ENCODE peak calls at places on chromosomes 7 and 10, in seven cellular contexts. One of them, this sample, is unnamed.

GRCh38 chr10:79038841-79039201 is 29.9 kb upstream of the ZMIZ1 start:
- DNase-seq in activated T-cell treated with anti-CD3 and anti-CD28 coated beads for 4 hours: no peak
- DNase-seq in stimulated activated CD4-positive, alpha-beta T cell treated with anti-CD3 and anti-CD28 coated beads, Interleukin-12 subunit alpha, Interleukin-12 subunit beta, amount 100 ng/mL, for 4 hours: no peak
- DNase-seq in ACHN: no peak
- DNase-seq in immature natural killer cell: no peak
- DNase-seq in progenitor cell of endocrine pancreas: no peak
- DNase-seq in NCI-H1092: no peak
- DNase-seq in this sample: no peak

GRCh38 chr7:7739204-7739603 is 20.8 kb upstream of the RPA3 start:
- DNase-seq in progenitor cell of endocrine pancreas: no peak
- DNase-seq in activated T-cell treated with anti-CD3 and anti-CD28 coated beads for 4 hours: no peak
- DNase-seq in stimulated activated CD4-positive, alpha-beta T cell treated with anti-CD3 and anti-CD28 coated beads, Interleukin-12 subunit alpha, Interleukin-12 subunit beta, amount 100 ng/mL, for 4 hours: no peak
- DNase-seq in NCI-H1092: no peak
- DNase-seq in ACHN: no peak
- DNase-seq in immature natural killer cell: peak; percentile 1
- DNase-seq in this sample: no peak

GRCh38 chr7:152336754-152337368 is 98.9 kb downstream of the KMT2C start:
- DNase-seq in ACHN: peak; percentile 79
- DNase-seq in stimulated activated CD4-positive, alpha-beta T cell treated with anti-CD3 and anti-CD28 coated beads, Interleukin-12 subunit alpha, Interleukin-12 subunit beta, amount 100 ng/mL, for 4 hours: no peak
- DNase-seq in NCI-H1092: peak; percentile 38
- DNase-seq in immature natural killer cell: peak; percentile 40
- DNase-seq in progenitor cell of endocrine pancreas: no peak
- DNase-seq in activated T-cell treated with anti-CD3 and anti-CD28 coated beads for 4 hours: no peak
- DNase-seq in this sample: peak; percentile 84

GRCh38 chr7:128814496-128814895 is 15.7 kb upstream of the FLNC start:
- DNase-seq in NCI-H1092: no peak
- DNase-seq in progenitor cell of endocrine pancreas: no peak
- DNase-seq in immature natural killer cell: no peak
- DNase-seq in ACHN: no peak
- DNase-seq in stimulated activated CD4-positive, alpha-beta T cell treated with anti-CD3 and anti-CD28 coated beads, Interleukin-12 subunit alpha, Interleukin-12 subunit beta, amount 100 ng/mL, for 4 hours: no peak
- DNase-seq in activated T-cell treated with anti-CD3 and anti-CD28 coated beads for 4 hours: no peak
- DNase-seq in this sample: no peak

GRCh38 chr7:129184979-129185670 is 3.3 kb upstream of the SMO start:
- DNase-seq in progenitor cell of endocrine pancreas: no peak
- DNase-seq in ACHN: no peak
- DNase-seq in NCI-H1092: no peak
- DNase-seq in immature natural killer cell: no peak
- DNase-seq in activated T-cell treated with anti-CD3 and anti-CD28 coated beads for 4 hours: no peak
- DNase-seq in stimulated activated CD4-positive, alpha-beta T cell treated with anti-CD3 and anti-CD28 coated beads, Interleukin-12 subunit alpha, Interleukin-12 subunit beta, amount 100 ng/mL, for 4 hours: no peak
- DNase-seq in this sample: no peak

GRCh38 chr7:38929460-38930171 is 20.6 kb upstream of the VPS41 start:
- DNase-seq in immature natural killer cell: no peak
- DNase-seq in ACHN: peak; percentile 89
- DNase-seq in NCI-H1092: no peak
- DNase-seq in activated T-cell treated with anti-CD3 and anti-CD28 coated beads for 4 hours: no peak
- DNase-seq in progenitor cell of endocrine pancreas: no peak
- DNase-seq in stimulated activated CD4-positive, alpha-beta T cell treated with anti-CD3 and anti-CD28 coated beads, Interleukin-12 subunit alpha, Interleukin-12 subunit beta, amount 100 ng/mL, for 4 hours: no peak
- DNase-seq in this sample: peak; percentile 67

GRCh38 chr7:37344886-37345579 is 103.6 kb downstream of the ELMO1 start:
- DNase-seq in immature natural killer cell: no peak
- DNase-seq in stimulated activated CD4-positive, alpha-beta T cell treated with anti-CD3 and anti-CD28 coated beads, Interleukin-12 subunit alpha, Interleukin-12 subunit beta, amount 100 ng/mL, for 4 hours: no peak
- DNase-seq in activated T-cell treated with anti-CD3 and anti-CD28 coated beads for 4 hours: no peak
- DNase-seq in ACHN: no peak
- DNase-seq in NCI-H1092: no peak
- DNase-seq in progenitor cell of endocrine pancreas: no peak
- DNase-seq in this sample: no peak

GRCh38 chr7:100132126-100132525 is 5.4 kb downstream of the MBLAC1 start:
- DNase-seq in immature natural killer cell: no peak
- DNase-seq in NCI-H1092: no peak
- DNase-seq in ACHN: no peak
- DNase-seq in progenitor cell of endocrine pancreas: no peak
- DNase-seq in activated T-cell treated with anti-CD3 and anti-CD28 coated beads for 4 hours: no peak
- DNase-seq in stimulated activated CD4-positive, alpha-beta T cell treated with anti-CD3 and anti-CD28 coated beads, Interleukin-12 subunit alpha, Interleukin-12 subunit beta, amount 100 ng/mL, for 4 hours: no peak
- DNase-seq in this sample: peak; percentile 69

GRCh38 chr7:88073625-88074024 is 139.6 kb downstream of the ADAM22 start:
- DNase-seq in activated T-cell treated with anti-CD3 and anti-CD28 coated beads for 4 hours: no peak
- DNase-seq in ACHN: no peak
- DNase-seq in stimulated activated CD4-positive, alpha-beta T cell treated with anti-CD3 and anti-CD28 coated beads, Interleukin-12 subunit alpha, Interleukin-12 subunit beta, amount 100 ng/mL, for 4 hours: no peak
- DNase-seq in immature natural killer cell: no peak
- DNase-seq in progenitor cell of endocrine pancreas: no peak
- DNase-seq in NCI-H1092: no peak
- DNase-seq in this sample: no peak

GRCh38 chr10:86053675-86054074 is 312.9 kb downstream of the GRID1 start:
- DNase-seq in stimulated activated CD4-positive, alpha-beta T cell treated with anti-CD3 and anti-CD28 coated beads, Interleukin-12 subunit alpha, Interleukin-12 subunit beta, amount 100 ng/mL, for 4 hours: no peak
- DNase-seq in ACHN: no peak
- DNase-seq in activated T-cell treated with anti-CD3 and anti-CD28 coated beads for 4 hours: no peak
- DNase-seq in immature natural killer cell: no peak
- DNase-seq in progenitor cell of endocrine pancreas: no peak
- DNase-seq in NCI-H1092: no peak
- DNase-seq in this sample: no peak

GRCh38 chr10:17841055-17841454 is 31.9 kb downstream of the MRC1 start:
- DNase-seq in NCI-H1092: no peak
- DNase-seq in progenitor cell of endocrine pancreas: no peak
- DNase-seq in activated T-cell treated with anti-CD3 and anti-CD28 coated beads for 4 hours: no peak
- DNase-seq in stimulated activated CD4-positive, alpha-beta T cell treated with anti-CD3 and anti-CD28 coated beads, Interleukin-12 subunit alpha, Interleukin-12 subunit beta, amount 100 ng/mL, for 4 hours: no peak
- DNase-seq in ACHN: no peak
- DNase-seq in immature natural killer cell: no peak
- DNase-seq in this sample: no peak

GRCh38 chr7:131688738-131689661 is 132.6 kb upstream of the PODXL start:
- DNase-seq in stimulated activated CD4-positive, alpha-beta T cell treated with anti-CD3 and anti-CD28 coated beads, Interleukin-12 subunit alpha, Interleukin-12 subunit beta, amount 100 ng/mL, for 4 hours: peak; percentile 47
- DNase-seq in activated T-cell treated with anti-CD3 and anti-CD28 coated beads for 4 hours: peak; percentile 36
- DNase-seq in progenitor cell of endocrine pancreas: peak; percentile 77
- DNase-seq in NCI-H1092: peak; percentile 52
- DNase-seq in ACHN: peak; percentile 64
- DNase-seq in immature natural killer cell: peak; percentile 39
- DNase-seq in this sample: peak; percentile 83